ENCODE peak calls at places on chromosomes 6 and 20, in six cellular contexts. X, C, O, Z, R and H are unnamed samples.

GRCh38 chr6:170040115-170040500 is 250.8 kb downstream of the DLL1 start:
- DNase-seq in X (no peak), C (no peak), O (no peak), Z (no peak), R (no peak), H (no peak)

GRCh38 chr6:5541751-5542432 is 280.6 kb downstream of the FARS2 start:
- DNase-seq in X (no peak), C (peak), O (peak), Z (no peak), R (no peak), H (no peak)

GRCh38 chr20:346640-347316 is at the start of gene NRSN2:
- DNase-seq in X (no peak), C (peak), O (peak), Z (peak), R (peak), H (peak)

GRCh38 chr6:5999688-6000608 is 6.8 kb downstream of the NRN1 start:
- DNase-seq in X (no peak), C (no peak), O (no peak), Z (peak), R (no peak), H (no peak)

GRCh38 chr20:47956261-47956995 is 171.1 kb upstream of the SULF2 start:
- DNase-seq in X (no peak), C (no peak), O (peak), Z (no peak), R (no peak), H (no peak)

GRCh38 chr6:44078795-44079671 is 48.2 kb downstream of the MRPL14 start:
- DNase-seq in X (peak), C (peak), O (peak), Z (no peak), R (peak), H (peak)

GRCh38 chr6:13251242-13251641 is 77.1 kb downstream of the TBC1D7 start:
- DNase-seq in X (no peak), C (no peak), O (peak), Z (no peak), R (no peak), H (no peak)

GRCh38 chr20:45510242-45510862 is 5.1 kb downstream of the SPINT3 start:
- DNase-seq in X (no peak), C (no peak), O (no peak), Z (no peak), R (no peak), H (no peak)

GRCh38 chr20:34445177-34446065 is 70.8 kb upstream of the DYNLRB1 start:
- DNase-seq in X (no peak), C (no peak), O (no peak), Z (no peak), R (no peak), H (peak)

GRCh38 chr6:20906938-20907337 is 372.7 kb downstream of the CDKAL1 start:
- DNase-seq in X (no peak), C (peak), O (peak), Z (no peak), R (no peak), H (peak)

GRCh38 chr6:169989594-169989993 is 238.2 kb downstream of the ERMARD start:
- DNase-seq in X (no peak), C (no peak), O (no peak), Z (no peak), R (no peak), H (no peak)

GRCh38 chr6:133646021-133646682 is 242.8 kb upstream of the TCF21 start:
- DNase-seq in X (no peak), C (peak), O (peak), Z (no peak), R (no peak), H (peak)

GRCh38 chr20:49724637-49725606 is 11.2 kb upstream of the B4GALT5 start:
- DNase-seq in X (no peak), C (peak), O (peak), Z (no peak), R (peak), H (peak)

GRCh38 chr6:28825732-28826293 is 98.0 kb downstream of the TRIM27 start:
- DNase-seq in X (no peak), C (no peak), O (no peak), Z (no peak), R (no peak), H (no peak)
- H3K4me3 ChIP-seq in X (no peak), C (no peak), O (no peak), Z (no peak), R (no peak), H (no peak)

DNA sequence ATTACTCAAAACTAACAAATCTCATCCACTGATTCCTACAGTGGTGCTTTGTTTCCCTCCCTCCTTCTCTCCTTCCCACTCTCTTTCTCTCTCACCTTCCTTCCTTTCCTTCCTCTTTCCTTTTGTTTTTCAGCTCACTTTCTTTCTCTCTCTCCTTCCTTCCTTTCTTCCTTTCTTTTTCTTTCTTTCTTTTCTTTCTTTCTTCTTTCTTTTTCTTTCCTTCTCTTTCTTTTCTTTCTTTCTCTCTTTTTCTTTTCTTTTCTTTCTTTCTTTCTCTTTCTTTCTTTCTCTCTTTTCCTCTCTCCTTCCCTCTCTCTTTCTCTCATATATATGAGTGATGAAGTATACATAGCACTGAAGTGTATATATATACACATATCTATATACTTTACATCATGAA is 241.4 kb downstream of the CENPW start:
- DNase-seq in X (no peak), C (no peak), O (no peak), Z (no peak), R (no peak), H (no peak)
- TF ChIP-seq CTCF in X (no peak), C (no peak), O (no peak), Z (no peak), R (no peak), H (no peak)

DNA sequence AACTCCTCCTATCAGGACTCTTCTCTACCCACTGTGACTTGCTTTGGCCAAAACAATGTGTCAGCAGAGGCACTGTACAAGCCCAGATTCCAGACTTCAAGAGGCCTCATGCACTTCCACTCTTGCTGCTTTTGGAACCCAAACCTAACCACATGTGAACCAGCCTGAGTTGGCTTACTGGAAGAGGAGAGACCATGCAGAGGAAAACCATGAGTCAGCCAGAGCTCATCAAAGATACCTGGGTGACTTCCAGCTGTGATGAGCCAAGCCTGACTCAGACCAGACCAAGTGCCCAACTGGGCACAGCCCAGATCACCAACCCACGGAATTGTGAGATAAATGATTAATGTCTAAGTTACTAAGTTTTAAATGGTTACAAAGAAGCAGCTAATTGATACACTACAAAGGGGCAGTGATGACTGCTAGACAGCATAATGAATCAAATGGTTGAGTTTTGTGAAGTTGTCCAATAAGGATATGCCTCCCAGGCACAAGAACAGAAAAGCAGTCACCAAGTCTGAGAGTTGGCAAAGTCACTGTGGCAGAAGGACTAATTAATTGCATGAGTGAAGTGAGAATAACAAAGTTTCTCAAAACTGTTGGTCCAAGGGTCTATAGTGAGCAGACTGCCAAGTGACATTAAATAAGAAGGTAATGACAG is 16.1 kb upstream of the BEND6 start:
- DNase-seq in X (no peak), C (peak), O (peak), Z (no peak), R (peak), H (peak)
- H3K4me3 ChIP-seq in X (no peak), C (no peak), O (no peak), Z (no peak), R (no peak), H (no peak)

GRCh38 chr6:111031151-111031550 is 49.3 kb downstream of the RPF2 start:
- DNase-seq in X (no peak), C (no peak), O (no peak), Z (no peak), R (no peak), H (no peak)
- TF ChIP-seq CTCF in X (no peak), C (no peak), O (no peak), Z (no peak), R (no peak), H (no peak)

GRCh38 chr6:131061041-131061770 is 1.8 kb downstream of the EPB41L2 start:
- DNase-seq in X (no peak), C (peak), O (peak), Z (no peak), R (no peak), H (peak)
- H3K4me3 ChIP-seq in X (peak), C (peak), O (peak), Z (peak), R (peak), H (peak)

GRCh38 chr6:69719602-69720193 is 77.1 kb downstream of the LMBRD1 start:
- DNase-seq in X (peak), C (peak), O (peak), Z (no peak), R (no peak), H (peak)
- TF ChIP-seq CTCF in X (peak), C (peak), O (peak), Z (no peak), R (peak), H (peak)